ENCODE peak calls at places on chromosomes 6 and 20, in seven cellular contexts. One of them, this sample, is unnamed.

GRCh38 chr6:90025418-90026089 is 131.3 kb downstream of the GJA10 start:
- DNase-seq in GM10248: no peak
- DNase-seq in adrenal gland: no peak
- DNase-seq in fibroblast of lung: peak; percentile 92
- DNase-seq in D721Med: no peak
- DNase-seq in progenitor cell of endocrine pancreas: no peak
- DNase-seq in MCF 10A: peak; percentile 87
- DNase-seq in this sample: no peak

GRCh38 chr6:127457444-127458064 is 1.6 kb downstream of the KIAA0408 start:
- DNase-seq in fibroblast of lung: peak; percentile 85
- DNase-seq in MCF 10A: peak; percentile 85
- DNase-seq in GM10248: no peak
- DNase-seq in D721Med: no peak
- DNase-seq in adrenal gland: no peak
- DNase-seq in progenitor cell of endocrine pancreas: no peak
- DNase-seq in this sample: no peak

GRCh38 chr6:168631589-168631988 is 190.6 kb downstream of the SMOC2 start:
- DNase-seq in MCF 10A: no peak
- DNase-seq in fibroblast of lung: no peak
- DNase-seq in progenitor cell of endocrine pancreas: no peak
- DNase-seq in D721Med: no peak
- DNase-seq in adrenal gland: no peak
- DNase-seq in GM10248: no peak
- DNase-seq in this sample: no peak

GRCh38 chr6:38178584-38178886 is 359.0 kb downstream of the ZFAND3 start:
- DNase-seq in MCF 10A: no peak
- DNase-seq in adrenal gland: no peak
- DNase-seq in progenitor cell of endocrine pancreas: no peak
- DNase-seq in GM10248: no peak
- DNase-seq in fibroblast of lung: no peak
- DNase-seq in D721Med: no peak
- DNase-seq in this sample: no peak

GRCh38 chr20:63329331-63330083 is 31.6 kb downstream of the CHRNA4 start:
- DNase-seq in MCF 10A: no peak
- DNase-seq in GM10248: no peak
- DNase-seq in progenitor cell of endocrine pancreas: no peak
- DNase-seq in fibroblast of lung: no peak
- DNase-seq in adrenal gland: no peak
- DNase-seq in D721Med: no peak
- DNase-seq in this sample: no peak

GRCh38 chr6:74879234-74879633 is 326.6 kb downstream of the COL12A1 start:
- DNase-seq in progenitor cell of endocrine pancreas: no peak
- DNase-seq in GM10248: no peak
- DNase-seq in D721Med: no peak
- DNase-seq in fibroblast of lung: peak; percentile 80
- DNase-seq in MCF 10A: peak; percentile 90
- DNase-seq in adrenal gland: no peak
- DNase-seq in this sample: no peak

GRCh38 chr20:44650777-44651493 is 564 bp downstream of the ADA start:
- DNase-seq in fibroblast of lung: no peak
- DNase-seq in MCF 10A: peak; percentile 34
- DNase-seq in adrenal gland: no peak
- DNase-seq in progenitor cell of endocrine pancreas: no peak
- DNase-seq in GM10248: no peak
- DNase-seq in D721Med: no peak
- DNase-seq in this sample: no peak

GRCh38 chr20:17466641-17467040 is 64.5 kb downstream of the BFSP1 start:
- DNase-seq in MCF 10A: no peak
- DNase-seq in D721Med: no peak
- DNase-seq in fibroblast of lung: no peak
- DNase-seq in progenitor cell of endocrine pancreas: no peak
- DNase-seq in GM10248: no peak
- DNase-seq in adrenal gland: no peak
- DNase-seq in this sample: no peak

GRCh38 chr20:40276291-40276690 is 412.7 kb downstream of the MAFB start:
- DNase-seq in D721Med: no peak
- DNase-seq in fibroblast of lung: no peak
- DNase-seq in MCF 10A: no peak
- DNase-seq in GM10248: no peak
- DNase-seq in adrenal gland: no peak
- DNase-seq in progenitor cell of endocrine pancreas: no peak
- DNase-seq in this sample: no peak

GRCh38 chr6:12509060-12509459 is 207.5 kb upstream of the PHACTR1 start:
- DNase-seq in progenitor cell of endocrine pancreas: no peak
- DNase-seq in fibroblast of lung: no peak
- DNase-seq in adrenal gland: no peak
- DNase-seq in GM10248: no peak
- DNase-seq in D721Med: no peak
- DNase-seq in MCF 10A: no peak
- DNase-seq in this sample: no peak

GRCh38 chr6:9140181-9140580 is 704.8 kb upstream of the SLC35B3 start:
- DNase-seq in GM10248: no peak
- DNase-seq in MCF 10A: peak; percentile 74
- DNase-seq in progenitor cell of endocrine pancreas: no peak
- DNase-seq in D721Med: no peak
- DNase-seq in adrenal gland: peak; percentile 78
- DNase-seq in fibroblast of lung: peak; percentile 29
- DNase-seq in this sample: no peak

GRCh38 chr6:104356197-104356596 is 503.5 kb downstream of the HACE1 start:
- DNase-seq in MCF 10A: no peak
- DNase-seq in adrenal gland: no peak
- DNase-seq in GM10248: no peak
- DNase-seq in progenitor cell of endocrine pancreas: no peak
- DNase-seq in fibroblast of lung: no peak
- DNase-seq in D721Med: no peak
- DNase-seq in this sample: no peak

GRCh38 chr20:57047281-57048026 is 219.0 kb downstream of the BMP7 start:
- DNase-seq in GM10248: no peak
- DNase-seq in fibroblast of lung: no peak
- DNase-seq in progenitor cell of endocrine pancreas: no peak
- DNase-seq in MCF 10A: peak; percentile 27
- DNase-seq in adrenal gland: no peak
- DNase-seq in D721Med: no peak
- DNase-seq in this sample: peak; percentile 61

GRCh38 chr6:151374024-151374423 is 17.3 kb downstream of the ZBTB2 start:
- DNase-seq in GM10248: no peak
- DNase-seq in D721Med: no peak
- DNase-seq in MCF 10A: no peak
- DNase-seq in fibroblast of lung: no peak
- DNase-seq in adrenal gland: peak; percentile 35
- DNase-seq in progenitor cell of endocrine pancreas: no peak
- DNase-seq in this sample: no peak

GRCh38 chr6:25306379-25306778 is 27.2 kb downstream of the CARMIL1 start:
- DNase-seq in fibroblast of lung: no peak
- DNase-seq in adrenal gland: no peak
- DNase-seq in GM10248: no peak
- DNase-seq in D721Med: no peak
- DNase-seq in MCF 10A: no peak
- DNase-seq in progenitor cell of endocrine pancreas: no peak
- DNase-seq in this sample: no peak

GRCh38 chr20:48025061-48025515 is 239.8 kb upstream of the SULF2 start:
- DNase-seq in progenitor cell of endocrine pancreas: no peak
- DNase-seq in GM10248: no peak
- DNase-seq in MCF 10A: peak; percentile 84
- DNase-seq in D721Med: no peak
- DNase-seq in fibroblast of lung: peak; percentile 98
- DNase-seq in adrenal gland: peak; percentile 93
- DNase-seq in this sample: no peak

GRCh38 chr6:168584251-168584650 is 143.3 kb downstream of the SMOC2 start:
- DNase-seq in D721Med: no peak
- DNase-seq in fibroblast of lung: peak; percentile 17
- DNase-seq in progenitor cell of endocrine pancreas: no peak
- DNase-seq in adrenal gland: no peak
- DNase-seq in GM10248: no peak
- DNase-seq in MCF 10A: no peak
- DNase-seq in this sample: no peak

GRCh38 chr6:11207199-11207968 is 25.1 kb downstream of the NEDD9 start:
- DNase-seq in MCF 10A: peak; percentile 96
- DNase-seq in adrenal gland: peak; percentile 56
- DNase-seq in fibroblast of lung: peak; percentile 100
- DNase-seq in D721Med: no peak
- DNase-seq in progenitor cell of endocrine pancreas: no peak
- DNase-seq in GM10248: no peak
- DNase-seq in this sample: peak; percentile 78

GRCh38 chr20:32820000-32820697 is 395 bp downstream of the MAPRE1 start:
- DNase-seq in D721Med: peak; percentile 36
- DNase-seq in GM10248: peak; percentile 82
- DNase-seq in fibroblast of lung: peak; percentile 56
- DNase-seq in MCF 10A: peak; percentile 61
- DNase-seq in adrenal gland: no peak
- DNase-seq in progenitor cell of endocrine pancreas: peak; percentile 95
- DNase-seq in this sample: peak; percentile 86

GRCh38 chr6:33989016-33989854 is 156.7 kb downstream of the GRM4 start:
- DNase-seq in progenitor cell of endocrine pancreas: no peak
- DNase-seq in GM10248: no peak
- DNase-seq in MCF 10A: no peak
- DNase-seq in adrenal gland: no peak
- DNase-seq in D721Med: no peak
- DNase-seq in fibroblast of lung: no peak
- DNase-seq in this sample: no peak

GRCh38 chr20:62595491-62595890 is 46.8 kb upstream of the SLCO4A1 start:
- DNase-seq in fibroblast of lung: peak; percentile 67
- DNase-seq in adrenal gland: peak; percentile 84
- DNase-seq in GM10248: no peak
- DNase-seq in MCF 10A: peak; percentile 72
- DNase-seq in D721Med: no peak
- DNase-seq in progenitor cell of endocrine pancreas: no peak
- DNase-seq in this sample: peak; percentile 75

GRCh38 chr6:43702522-43703440 is 15.2 kb upstream of the MRPS18A start:
- DNase-seq in MCF 10A: peak; percentile 97
- DNase-seq in GM10248: peak; percentile 58
- DNase-seq in progenitor cell of endocrine pancreas: peak; percentile 59
- DNase-seq in fibroblast of lung: peak; percentile 79
- DNase-seq in adrenal gland: peak; percentile 95
- DNase-seq in D721Med: no peak
- DNase-seq in this sample: peak; percentile 64

GRCh38 chr6:40962241-40962640 is 76.8 kb downstream of the UNC5CL start:
- DNase-seq in fibroblast of lung: peak; percentile 98
- DNase-seq in GM10248: peak; percentile 37
- DNase-seq in progenitor cell of endocrine pancreas: no peak
- DNase-seq in MCF 10A: peak; percentile 90
- DNase-seq in adrenal gland: no peak
- DNase-seq in D721Med: no peak
- DNase-seq in this sample: no peak

GRCh38 chr6:24650365-24650764 is 4.4 kb upstream of the KIAA0319 start:
- DNase-seq in adrenal gland: no peak
- DNase-seq in D721Med: no peak
- DNase-seq in MCF 10A: no peak
- DNase-seq in fibroblast of lung: no peak
- DNase-seq in GM10248: no peak
- DNase-seq in progenitor cell of endocrine pancreas: no peak
- DNase-seq in this sample: no peak

GRCh38 chr20:23050847-23051627 is 1.6 kb upstream of the THBD start:
- DNase-seq in fibroblast of lung: peak; percentile 64
- DNase-seq in adrenal gland: peak; percentile 63
- DNase-seq in MCF 10A: peak; percentile 92
- DNase-seq in D721Med: no peak
- DNase-seq in GM10248: peak; percentile 47
- DNase-seq in progenitor cell of endocrine pancreas: peak; percentile 83
- DNase-seq in this sample: peak; percentile 82

GRCh38 chr6:166556871-166557322 is 29.6 kb downstream of the RAMACL start:
- DNase-seq in GM10248: no peak
- DNase-seq in MCF 10A: peak; percentile 99
- DNase-seq in progenitor cell of endocrine pancreas: no peak
- DNase-seq in D721Med: no peak
- DNase-seq in adrenal gland: peak; percentile 93
- DNase-seq in fibroblast of lung: peak; percentile 94
- DNase-seq in this sample: no peak
- TF ChIP-seq CTCF in GM10248: no peak
- TF ChIP-seq CTCF in MCF 10A: no peak
- TF ChIP-seq CTCF in progenitor cell of endocrine pancreas: no peak
- TF ChIP-seq CTCF in D721Med: no peak
- TF ChIP-seq CTCF in adrenal gland: no peak
- TF ChIP-seq CTCF in fibroblast of lung: no peak
- TF ChIP-seq CTCF in this sample: no peak

GRCh38 chr20:35615667-35616464 is at the start of gene SPAG4:
- DNase-seq in D721Med: peak; percentile 84
- DNase-seq in GM10248: peak; percentile 99
- DNase-seq in MCF 10A: peak; percentile 100
- DNase-seq in adrenal gland: peak; percentile 100
- DNase-seq in fibroblast of lung: peak; percentile 73
- DNase-seq in progenitor cell of endocrine pancreas: peak; percentile 94
- DNase-seq in this sample: peak; percentile 100

GRCh38 chr20:35616465-35617396 is 1.1 kb downstream of the SPAG4 start:
- DNase-seq in MCF 10A: peak; percentile 87
- DNase-seq in progenitor cell of endocrine pancreas: peak; percentile 30
- DNase-seq in D721Med: no peak
- DNase-seq in adrenal gland: peak; percentile 93
- DNase-seq in fibroblast of lung: peak; percentile 98
- DNase-seq in GM10248: peak; percentile 70
- DNase-seq in this sample: peak; percentile 96

GRCh38 chr20:35618032-35618371 is 2.4 kb downstream of the SPAG4 start:
- DNase-seq in GM10248: no peak
- DNase-seq in MCF 10A: no peak
- DNase-seq in progenitor cell of endocrine pancreas: no peak
- DNase-seq in adrenal gland: no peak
- DNase-seq in D721Med: no peak
- DNase-seq in fibroblast of lung: no peak
- DNase-seq in this sample: no peak

GRCh38 chr20:35618372-35619131 is 2.9 kb downstream of the SPAG4 start:
- DNase-seq in adrenal gland: peak; percentile 46
- DNase-seq in fibroblast of lung: peak; percentile 23
- DNase-seq in GM10248: no peak
- DNase-seq in progenitor cell of endocrine pancreas: no peak
- DNase-seq in D721Med: no peak
- DNase-seq in MCF 10A: peak; percentile 49
- DNase-seq in this sample: no peak

GRCh38 chr20:35617397-35618031 is 1.9 kb downstream of the SPAG4 start:
- DNase-seq in GM10248: peak; percentile 67
- DNase-seq in progenitor cell of endocrine pancreas: no peak
- DNase-seq in fibroblast of lung: peak; percentile 49
- DNase-seq in D721Med: no peak
- DNase-seq in adrenal gland: peak; percentile 80
- DNase-seq in MCF 10A: peak; percentile 70
- DNase-seq in this sample: peak; percentile 91
- TF ChIP-seq CTCF in GM10248: peak; percentile 36
- TF ChIP-seq CTCF in progenitor cell of endocrine pancreas: peak; percentile 52
- TF ChIP-seq CTCF in fibroblast of lung: peak; percentile 39
- TF ChIP-seq CTCF in D721Med: no peak
- TF ChIP-seq CTCF in adrenal gland: peak; percentile 8
- TF ChIP-seq CTCF in MCF 10A: no peak
- TF ChIP-seq CTCF in this sample: peak; percentile 90

DNA sequence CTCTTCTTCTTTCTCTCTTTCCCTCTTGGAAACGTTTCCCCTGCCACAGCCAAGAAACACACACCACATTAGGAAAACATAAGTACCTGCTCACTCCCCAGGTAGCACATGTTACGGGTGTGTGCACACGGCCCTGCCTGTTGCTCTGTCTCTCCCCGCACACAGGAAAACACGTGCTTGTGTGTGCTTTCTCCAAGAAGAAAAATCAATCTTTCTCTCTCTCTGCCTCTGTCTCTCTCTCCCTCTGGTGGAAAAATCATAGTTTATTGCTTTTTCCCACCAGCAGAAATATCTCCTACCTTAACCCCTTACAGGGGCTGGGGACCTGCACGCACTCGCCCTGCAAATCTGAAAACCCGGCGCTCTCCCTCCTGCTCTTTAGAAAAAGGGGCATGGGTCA is 102.3 kb downstream of the EDN3 start:
- DNase-seq in fibroblast of lung: no peak
- DNase-seq in adrenal gland: no peak
- DNase-seq in progenitor cell of endocrine pancreas: no peak
- DNase-seq in D721Med: no peak
- DNase-seq in MCF 10A: no peak
- DNase-seq in GM10248: no peak
- DNase-seq in this sample: no peak
- TF ChIP-seq CTCF in fibroblast of lung: no peak
- TF ChIP-seq CTCF in adrenal gland: no peak
- TF ChIP-seq CTCF in progenitor cell of endocrine pancreas: peak; percentile 19
- TF ChIP-seq CTCF in D721Med: no peak
- TF ChIP-seq CTCF in MCF 10A: no peak
- TF ChIP-seq CTCF in GM10248: no peak
- TF ChIP-seq CTCF in this sample: peak; percentile 37

GRCh38 chr6:84779380-84779779 is 15.0 kb upstream of the TBX18 start:
- DNase-seq in adrenal gland: no peak
- DNase-seq in MCF 10A: peak; percentile 14
- DNase-seq in GM10248: no peak
- DNase-seq in progenitor cell of endocrine pancreas: no peak
- DNase-seq in D721Med: no peak
- DNase-seq in fibroblast of lung: no peak
- DNase-seq in this sample: no peak
- TF ChIP-seq CTCF in adrenal gland: no peak
- TF ChIP-seq CTCF in MCF 10A: peak; percentile 10
- TF ChIP-seq CTCF in GM10248: no peak
- TF ChIP-seq CTCF in progenitor cell of endocrine pancreas: no peak
- TF ChIP-seq CTCF in D721Med: no peak
- TF ChIP-seq CTCF in fibroblast of lung: peak; percentile 14
- TF ChIP-seq CTCF in this sample: no peak